ENCODE peak calls at places on chromosomes 5 and 9, in four cellular contexts. W, S, G and U are unnamed samples.

GRCh38 chr5:96920956-96921355 is 14.9 kb upstream of the LNPEP start:
- DNase-seq in W (no peak), S (no peak), G (no peak), U (no peak)

GRCh38 chr5:132234684-132235062 is 7.0 kb upstream of the P4HA2 start:
- DNase-seq in W (no peak), S (no peak), G (no peak), U (no peak)

GRCh38 chr5:87195104-87195581 is 72.5 kb upstream of the RASA1 start:
- DNase-seq in W (peak), S (peak), G (peak), U (peak)

GRCh38 chr5:32388429-32389111 is 56.0 kb downstream of the ZFR start:
- DNase-seq in W (peak), S (peak), G (no peak), U (no peak)

GRCh38 chr9:127447416-127448111 is 3.6 kb downstream of the RPL12 start:
- DNase-seq in W (peak), S (no peak), G (no peak), U (no peak)

GRCh38 chr5:156706631-156707030 is 143.5 kb upstream of the PPP1R2B start:
- DNase-seq in W (no peak), S (no peak), G (no peak), U (no peak)

GRCh38 chr5:168651654-168652053 is 72.5 kb upstream of the PANK3 start:
- DNase-seq in W (peak), S (peak), G (peak), U (peak)

GRCh38 chr5:96033116-96033515 is 71.5 kb upstream of the ELL2 start:
- DNase-seq in W (no peak), S (no peak), G (no peak), U (no peak)

GRCh38 chr5:102223542-102224444 is 72.3 kb downstream of the SLCO4C1 start:
- DNase-seq in W (peak), S (peak), G (peak), U (no peak)

GRCh38 chr9:136644593-136645342 is 17.9 kb upstream of the EGFL7 start:
- DNase-seq in W (peak), S (no peak), G (no peak), U (no peak)

GRCh38 chr9:26310294-26310693 is 582.3 kb downstream of the CAAP1 start:
- DNase-seq in W (peak), S (no peak), G (no peak), U (no peak)

GRCh38 chr9:135032041-135032835 is 55.2 kb upstream of the OLFM1 start:
- DNase-seq in W (no peak), S (no peak), G (no peak), U (no peak)

GRCh38 chr5:5340206-5340729 is 82.2 kb upstream of the ICE1 start:
- DNase-seq in W (peak), S (peak), G (peak), U (peak)

GRCh38 chr5:160655717-160656116 is 196.3 kb downstream of the ATP10B start:
- DNase-seq in W (no peak), S (no peak), G (no peak), U (no peak)

GRCh38 chr9:135605238-135605781 is 34.0 kb downstream of the GLT6D1 start:
- DNase-seq in W (no peak), S (no peak), G (no peak), U (no peak)

GRCh38 chr5:58261605-58262004 is 198.3 kb downstream of the PLK2 start:
- DNase-seq in W (peak), S (no peak), G (no peak), U (no peak)

GRCh38 chr5:16936150-16937022 is at the start of gene MYO10:
- DNase-seq in W (peak), S (no peak), G (no peak), U (no peak)

GRCh38 chr9:112581469-112582176 is 95.0 kb downstream of the KIAA1958 start:
- DNase-seq in W (no peak), S (no peak), G (no peak), U (no peak)

GRCh38 chr9:112430006-112430522 is 50.2 kb downstream of the HSDL2 start:
- DNase-seq in W (no peak), S (no peak), G (no peak), U (no peak)

GRCh38 chr5:180139731-180140626 is 68.4 kb upstream of the RNF130 start:
- DNase-seq in W (no peak), S (no peak), G (no peak), U (no peak)

GRCh38 chr5:71865202-71865601 is 146.1 kb downstream of the CARTPT start:
- DNase-seq in W (peak), S (peak), G (no peak), U (peak)

GRCh38 chr9:101325053-101325452 is 59.8 kb downstream of the BAAT start:
- DNase-seq in W (no peak), S (no peak), G (no peak), U (no peak)

GRCh38 chr5:26981750-26982149 is 56.6 kb downstream of the CDH9 start:
- DNase-seq in W (no peak), S (no peak), G (no peak), U (no peak)

GRCh38 chr9:113599647-113600476 is 136.3 kb downstream of the RGS3 start:
- DNase-seq in W (peak), S (peak), G (peak), U (no peak)

GRCh38 chr5:41856644-41857491 is 13.4 kb downstream of the OXCT1 start:
- DNase-seq in W (peak), S (peak), G (no peak), U (no peak)

GRCh38 chr5:110150199-110150598 is 460.5 kb downstream of the MAN2A1 start:
- DNase-seq in W (peak), S (peak), G (no peak), U (peak)

GRCh38 chr9:108211576-108211975 is 644.2 kb downstream of the ACTL7B start:
- DNase-seq in W (no peak), S (no peak), G (no peak), U (no peak)

GRCh38 chr9:93898502-93899426 is 56.4 kb downstream of the BARX1 start:
- DNase-seq in W (no peak), S (no peak), G (no peak), U (no peak)

GRCh38 chr5:8826491-8826890 is 719.4 kb downstream of the SEMA5A start:
- DNase-seq in W (no peak), S (no peak), G (no peak), U (no peak)

GRCh38 chr5:115414406-115415142 is 118.1 kb upstream of the CCDC112 start:
- DNase-seq in W (peak), S (peak), G (peak), U (peak)

GRCh38 chr5:142095651-142096330 is 12.8 kb upstream of the NDFIP1 start:
- DNase-seq in W (no peak), S (no peak), G (no peak), U (no peak)

GRCh38 chr5:134100283-134101011 is 14.0 kb upstream of the TCF7 start:
- DNase-seq in W (peak), S (peak), G (no peak), U (no peak)

GRCh38 chr5:115433918-115434317 is 110.7 kb downstream of the FEM1C start:
- DNase-seq in W (peak), S (no peak), G (no peak), U (no peak)

GRCh38 chr5:139848508-139849100 is 53.0 kb downstream of the PSD2 start:
- DNase-seq in W (no peak), S (no peak), G (no peak), U (no peak)

GRCh38 chr5:76735762-76736545 is 20.0 kb downstream of the F2R start:
- DNase-seq in W (no peak), S (no peak), G (no peak), U (no peak)

GRCh38 chr5:145062280-145062679 is 772.9 kb downstream of the PRELID2 start:
- DNase-seq in W (peak), S (peak), G (no peak), U (peak)

GRCh38 chr5:73311291-73312110 is 137.1 kb downstream of the FOXD1 start:
- DNase-seq in W (peak), S (peak), G (no peak), U (peak)

GRCh38 chr5:172104801-172105701 is 83.0 kb downstream of the STK10 start:
- DNase-seq in W (peak), S (no peak), G (no peak), U (no peak)

GRCh38 chr5:172104021-172104420 is 84.0 kb downstream of the STK10 start:
- DNase-seq in W (no peak), S (no peak), G (no peak), U (no peak)

GRCh38 chr5:172105811-172106210 is 82.2 kb downstream of the STK10 start:
- DNase-seq in W (no peak), S (no peak), G (no peak), U (no peak)

GRCh38 chr5:172107606-172108005 is 80.4 kb downstream of the STK10 start:
- DNase-seq in W (peak), S (peak), G (no peak), U (peak)

DNA sequence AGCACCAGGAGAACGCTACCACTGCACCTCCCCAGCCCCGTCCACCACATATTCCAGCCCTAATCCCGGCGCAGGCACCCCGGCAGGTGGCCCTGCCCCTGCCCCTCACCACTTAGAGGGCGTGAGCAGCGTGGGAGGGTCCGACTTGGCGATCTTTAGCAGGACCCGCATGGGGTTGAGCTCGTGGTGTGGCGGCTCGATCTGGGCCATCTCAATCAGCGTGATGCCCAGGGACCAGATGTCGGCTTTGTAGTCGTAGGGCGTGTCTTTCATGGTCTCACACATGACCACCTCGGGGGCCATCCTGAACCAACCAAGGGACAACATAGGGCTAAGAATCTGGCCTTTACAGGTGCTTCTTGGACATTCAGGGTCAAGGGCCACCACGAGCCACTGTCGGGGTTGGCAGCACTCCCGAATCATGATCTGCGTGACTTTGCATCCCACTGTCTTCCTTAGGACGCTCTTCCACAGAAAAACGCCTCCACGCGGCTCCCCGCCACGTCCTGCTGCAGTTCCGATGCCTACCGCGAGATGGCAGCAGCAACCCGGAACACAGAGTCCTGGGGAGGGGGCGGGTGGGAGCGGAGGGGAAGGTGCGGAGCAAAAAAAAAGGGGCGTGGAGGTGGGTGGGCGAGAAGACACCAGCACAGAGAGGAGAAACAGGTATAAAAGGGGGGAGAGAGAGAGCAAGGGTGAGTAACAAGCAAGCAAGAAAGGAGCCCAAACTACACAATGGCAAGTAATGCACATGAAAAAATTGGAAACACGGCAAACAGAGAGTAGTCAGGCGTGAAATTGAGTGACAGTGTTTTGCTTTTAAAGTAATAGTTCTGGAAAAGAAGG is 81.3 kb downstream of the STK10 start:
- DNase-seq in W (peak), S (no peak), G (no peak), U (no peak)
- H3K4me3 ChIP-seq in W (no peak), S (no peak), G (peak), U (peak)

DNA sequence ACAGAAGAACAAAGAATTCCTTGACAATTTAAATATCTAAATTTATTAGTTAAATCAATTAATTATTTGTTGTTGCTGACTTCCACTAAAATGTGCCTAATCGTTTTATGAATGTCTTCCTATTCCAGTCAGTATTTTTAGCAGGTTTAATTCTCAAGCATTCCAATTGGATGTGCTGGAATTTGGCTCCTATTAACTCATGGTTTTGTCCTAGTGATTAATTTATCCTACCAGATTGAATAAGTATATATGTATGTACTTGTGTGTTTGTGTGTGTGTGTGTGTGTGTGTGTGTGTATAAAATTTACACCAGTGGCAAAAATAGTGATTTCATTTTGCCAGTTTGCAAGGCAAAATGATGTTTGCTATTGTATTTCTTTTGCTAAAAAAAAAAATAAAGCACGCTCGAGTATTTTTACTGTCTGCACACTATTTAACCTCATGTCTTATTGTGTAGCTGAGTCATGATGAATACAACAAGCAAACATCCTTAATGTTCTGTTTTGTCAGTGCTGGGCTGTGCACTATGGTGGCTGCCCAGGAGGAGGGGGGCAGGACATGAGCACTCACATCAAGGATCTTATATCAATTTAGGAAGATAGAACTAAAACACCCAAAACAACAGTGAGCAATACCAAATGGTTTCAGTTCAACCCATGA is 375.5 kb downstream of the PDE4D start:
- DNase-seq in W (peak), S (peak), G (peak), U (peak)
- TF ChIP-seq CTCF in W (peak), S (no peak), G (no peak), U (no peak)

DNA sequence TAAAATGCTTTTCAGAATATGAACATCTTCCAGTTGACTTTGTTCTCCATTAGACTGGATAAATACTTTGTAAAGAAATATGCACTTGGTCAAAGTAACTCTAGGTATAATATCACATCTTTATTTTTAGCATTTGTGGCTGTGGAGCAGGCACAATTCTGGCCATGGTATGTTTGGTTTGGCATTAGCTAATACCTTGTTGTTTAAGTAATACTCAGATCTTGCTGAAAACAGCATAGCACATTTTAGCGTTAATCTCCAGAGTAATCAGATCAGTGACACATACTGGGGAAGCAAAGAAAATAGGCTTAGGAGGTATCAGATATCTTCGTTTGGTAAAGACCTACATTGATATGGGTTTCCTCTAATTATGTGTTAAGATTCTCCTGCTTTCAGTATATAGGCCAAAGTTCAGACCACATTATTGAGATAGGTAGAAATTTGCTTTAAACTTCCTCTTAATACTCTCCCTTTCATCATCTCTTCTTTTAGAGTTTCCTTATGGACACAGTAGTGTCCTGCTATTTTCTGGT is 437.5 kb upstream of the ADAMTSL1 start:
- DNase-seq in W (no peak), S (no peak), G (no peak), U (no peak)
- H3K4me3 ChIP-seq in W (no peak), S (no peak), G (no peak), U (no peak)

GRCh38 chr5:60668715-60669304 is 31.2 kb downstream of the DEPDC1B start:
- DNase-seq in W (peak), S (peak), G (no peak), U (no peak)
- TF ChIP-seq CTCF in W (peak), S (peak), G (peak), U (no peak)

GRCh38 chr9:106893088-106893487 is 30.1 kb downstream of the ZNF462 start:
- DNase-seq in W (peak), S (no peak), G (peak), U (no peak)
- H3K4me3 ChIP-seq in W (no peak), S (no peak), G (no peak), U (no peak)

GRCh38 chr9:297795-298119 is 83.1 kb downstream of the DOCK8 start:
- DNase-seq in W (no peak), S (no peak), G (no peak), U (no peak)

GRCh38 chr9:297104-297794 is 82.6 kb downstream of the DOCK8 start:
- DNase-seq in W (peak), S (no peak), G (no peak), U (no peak)

GRCh38 chr9:289121-289520 is 74.5 kb downstream of the DOCK8 start:
- DNase-seq in W (no peak), S (no peak), G (no peak), U (no peak)

GRCh38 chr9:292915-293314 is 78.2 kb downstream of the DOCK8 start:
- DNase-seq in W (no peak), S (no peak), G (no peak), U (no peak)
- TF ChIP-seq CTCF in W (no peak), S (no peak), G (no peak), U (no peak)

GRCh38 chr9:20544953-20545622 is 77.2 kb downstream of the MLLT3 start:
- DNase-seq in W (no peak), S (no peak), G (no peak), U (no peak)
- H3K4me3 ChIP-seq in W (no peak), S (no peak), G (no peak), U (no peak)

DNA sequence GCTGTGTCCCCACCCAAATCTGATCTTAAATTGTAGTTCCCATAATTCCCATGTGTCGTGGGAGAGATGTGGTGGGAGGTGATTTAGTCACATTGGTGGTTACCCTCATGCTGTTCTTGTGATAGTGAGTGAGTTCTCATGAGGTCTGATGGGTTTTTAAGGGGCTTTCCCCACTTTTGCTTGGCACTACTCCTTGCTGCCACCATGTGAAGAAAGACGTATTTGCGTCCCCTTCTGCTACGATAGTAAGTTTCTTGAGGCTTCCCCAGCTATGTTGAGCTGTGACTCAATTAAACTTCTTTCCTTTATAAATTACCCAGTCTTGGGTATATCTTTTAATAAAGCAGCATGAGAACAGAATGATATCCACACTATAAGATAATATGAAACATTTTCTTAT is 1023.4 kb downstream of the TLE4 start:
- DNase-seq in W (no peak), S (no peak), G (no peak), U (no peak)
- TF ChIP-seq CTCF in W (no peak), S (no peak), G (no peak), U (no peak)

GRCh38 chr5:54224083-54224836 is 86.1 kb downstream of the ARL15 start:
- DNase-seq in W (no peak), S (no peak), G (no peak), U (no peak)

GRCh38 chr5:54221096-54221495 is 89.3 kb downstream of the ARL15 start:
- DNase-seq in W (no peak), S (no peak), G (no peak), U (no peak)

GRCh38 chr5:54217826-54218503 is 92.4 kb downstream of the ARL15 start:
- DNase-seq in W (peak), S (peak), G (peak), U (peak)

GRCh38 chr5:54222336-54222735 is 88.0 kb downstream of the ARL15 start:
- DNase-seq in W (no peak), S (no peak), G (no peak), U (no peak)

GRCh38 chr5:54220230-54221040 is 89.9 kb downstream of the ARL15 start:
- DNase-seq in W (no peak), S (no peak), G (no peak), U (no peak)
- H3K4me3 ChIP-seq in W (no peak), S (no peak), G (no peak), U (no peak)